ENCODE peak calls at places on chromosomes 6 and 20, in ten cellular contexts. A is naive thymus-derived CD4-positive, alpha-beta T cell; D is tibial nerve; Q is transverse colon; L is Panc1; R is endodermal cell; X is sigmoid colon; V is breast epithelium; Y is CD8-positive, alpha-beta T cell; M is psoas muscle. U is an unnamed sample.

GRCh38 chr6:52517502-52518278 is 59.2 kb downstream of the TRAM2 start:
- DNase-seq in A (no peak), D (peak), Q (peak), L (peak), R (peak), X (peak), V (peak), Y (no peak), M (peak), U (peak)

GRCh38 chr6:149545754-149546471 is at the start of gene PPIL4:
- DNase-seq in A (peak), D (peak), Q (peak), L (peak), R (peak), X (peak), V (peak), Y (peak), M (peak), U (peak)

GRCh38 chr6:107101661-107102413 is 13.5 kb downstream of the BEND3 start:
- DNase-seq in A (no peak), D (no peak), Q (no peak), L (no peak), R (peak), X (peak), V (no peak), Y (no peak), M (no peak), U (no peak)

GRCh38 chr6:107613980-107614379 is 124.1 kb downstream of the SOBP start:
- DNase-seq in A (no peak), D (no peak), Q (no peak), L (no peak), R (no peak), X (no peak), V (no peak), Y (no peak), M (no peak), U (no peak)

GRCh38 chr6:56959938-56960337 is 5.0 kb downstream of the BEND6 start:
- DNase-seq in A (no peak), D (no peak), Q (no peak), L (peak), R (no peak), X (no peak), V (no peak), Y (no peak), M (no peak), U (no peak)

GRCh38 chr6:122381494-122382083 is 17.9 kb upstream of the HSF2 start:
- DNase-seq in A (peak), D (peak), Q (peak), L (peak), R (peak), X (peak), V (no peak), Y (peak), M (peak), U (no peak)

GRCh38 chr6:14736231-14736953 is 509.5 kb upstream of the JARID2 start:
- DNase-seq in A (no peak), D (no peak), Q (no peak), L (no peak), R (no peak), X (no peak), V (no peak), Y (no peak), M (no peak), U (no peak)

GRCh38 chr20:31608256-31608980 is 3.3 kb downstream of the ID1 start:
- DNase-seq in A (no peak), D (peak), Q (peak), L (no peak), R (peak), X (peak), V (peak), Y (no peak), M (peak), U (peak)

GRCh38 chr6:37851997-37852524 is 32.5 kb downstream of the ZFAND3 start:
- DNase-seq in A (no peak), D (no peak), Q (no peak), L (no peak), R (no peak), X (no peak), V (no peak), Y (no peak), M (no peak), U (no peak)

GRCh38 chr6:74991573-74992332 is 214.1 kb downstream of the COL12A1 start:
- DNase-seq in A (no peak), D (no peak), Q (no peak), L (no peak), R (peak), X (no peak), V (no peak), Y (no peak), M (no peak), U (no peak)

GRCh38 chr20:61968932-61969331 is 96.7 kb downstream of the TAF4 start:
- DNase-seq in A (no peak), D (no peak), Q (no peak), L (no peak), R (no peak), X (peak), V (no peak), Y (no peak), M (no peak), U (no peak)

GRCh38 chr20:17533396-17533795 is 2.2 kb upstream of the BFSP1 start:
- DNase-seq in A (no peak), D (peak), Q (no peak), L (no peak), R (peak), X (no peak), V (no peak), Y (no peak), M (no peak), U (no peak)

GRCh38 chr6:41651962-41652657 is 13.8 kb downstream of the MDFI start:
- DNase-seq in A (no peak), D (no peak), Q (no peak), L (no peak), R (no peak), X (peak), V (no peak), Y (no peak), M (no peak), U (no peak)

GRCh38 chr6:51386347-51386836 is 567.7 kb downstream of the TFAP2B start:
- DNase-seq in A (no peak), D (no peak), Q (no peak), L (no peak), R (no peak), X (no peak), V (no peak), Y (no peak), M (no peak), U (no peak)

DNA sequence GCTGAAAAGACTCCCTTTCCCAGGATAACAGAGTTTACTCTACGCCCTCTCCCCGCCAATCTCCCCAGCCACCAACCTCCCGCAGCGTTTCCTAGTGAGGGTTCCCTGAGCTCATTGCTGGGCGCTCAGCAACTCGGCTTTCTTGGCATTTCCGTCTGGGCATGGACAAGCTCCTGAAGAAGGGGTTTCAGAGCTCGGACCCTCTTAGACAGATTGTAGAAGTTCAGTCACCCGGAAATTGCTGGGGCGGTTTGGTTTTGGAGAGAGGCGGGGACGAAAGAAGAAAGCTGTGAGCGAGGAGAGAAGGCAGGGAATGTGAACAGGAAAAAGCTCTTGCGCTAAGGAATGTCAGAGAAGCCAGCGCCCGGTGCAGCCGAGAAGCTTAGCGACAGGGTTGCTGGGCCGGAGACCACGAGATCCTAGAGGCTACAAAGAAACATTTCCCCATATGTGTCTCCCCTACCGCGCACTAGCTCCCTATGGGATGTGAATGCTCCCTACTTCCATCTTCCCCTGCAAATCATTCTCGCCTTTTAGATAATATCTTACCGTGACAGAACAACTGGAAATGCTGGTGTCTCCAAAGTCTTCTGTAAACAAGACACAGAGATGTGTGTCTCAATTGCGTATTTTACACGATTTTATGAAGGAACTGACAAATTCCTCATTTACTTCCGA is 15.8 kb downstream of the POM121L2 start:
- DNase-seq in A (no peak), D (no peak), Q (no peak), L (no peak), R (peak), X (no peak), V (no peak), Y (no peak), M (no peak), U (no peak)
- H3K4me3 ChIP-seq in A (no peak), D (no peak), Q (peak), L (peak), R (peak), X (no peak), V (no peak), Y (no peak), M (no peak), U (no peak)

GRCh38 chr6:2962636-2963035 is 8.7 kb downstream of the SERPINB6 start:
- DNase-seq in A (no peak), D (no peak), Q (no peak), L (no peak), R (no peak), X (no peak), V (no peak), Y (no peak), M (no peak), U (no peak)

GRCh38 chr6:2963756-2964155 is 7.6 kb downstream of the SERPINB6 start:
- DNase-seq in A (no peak), D (no peak), Q (no peak), L (no peak), R (no peak), X (no peak), V (no peak), Y (no peak), M (no peak), U (no peak)

GRCh38 chr6:2961491-2961890 is 9.9 kb downstream of the SERPINB6 start:
- DNase-seq in A (no peak), D (no peak), Q (no peak), L (no peak), R (no peak), X (no peak), V (no peak), Y (no peak), M (no peak), U (no peak)

GRCh38 chr6:2960935-2961334 is 10.4 kb downstream of the SERPINB6 start:
- DNase-seq in A (no peak), D (no peak), Q (no peak), L (no peak), R (no peak), X (no peak), V (no peak), Y (no peak), M (no peak), U (no peak)

DNA sequence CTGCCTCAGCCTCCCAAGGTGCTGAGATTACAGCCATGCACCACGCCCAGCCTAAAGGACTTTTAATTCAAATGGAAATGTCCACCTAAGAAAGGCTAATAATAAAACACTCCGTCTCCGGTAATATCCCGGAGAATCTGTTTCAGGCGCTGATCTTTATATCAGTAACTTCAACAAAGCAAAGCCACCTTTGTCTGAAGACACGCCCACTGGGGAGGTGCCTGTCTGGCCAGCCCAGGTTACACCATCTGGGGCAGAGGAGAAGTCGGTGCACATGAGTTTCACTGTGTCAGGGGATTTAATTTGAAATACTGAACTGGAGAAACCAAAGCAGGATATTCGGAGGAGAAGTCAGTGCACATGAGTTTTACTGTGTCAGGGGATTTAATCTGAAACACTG is 9.4 kb downstream of the SERPINB6 start:
- DNase-seq in A (no peak), D (no peak), Q (peak), L (no peak), R (peak), X (no peak), V (no peak), Y (no peak), M (no peak), U (no peak)
- H3K27ac ChIP-seq in A (no peak), D (peak), Q (peak), L (no peak), R (no peak), X (no peak), V (peak), Y (no peak), M (no peak), U (peak)

DNA sequence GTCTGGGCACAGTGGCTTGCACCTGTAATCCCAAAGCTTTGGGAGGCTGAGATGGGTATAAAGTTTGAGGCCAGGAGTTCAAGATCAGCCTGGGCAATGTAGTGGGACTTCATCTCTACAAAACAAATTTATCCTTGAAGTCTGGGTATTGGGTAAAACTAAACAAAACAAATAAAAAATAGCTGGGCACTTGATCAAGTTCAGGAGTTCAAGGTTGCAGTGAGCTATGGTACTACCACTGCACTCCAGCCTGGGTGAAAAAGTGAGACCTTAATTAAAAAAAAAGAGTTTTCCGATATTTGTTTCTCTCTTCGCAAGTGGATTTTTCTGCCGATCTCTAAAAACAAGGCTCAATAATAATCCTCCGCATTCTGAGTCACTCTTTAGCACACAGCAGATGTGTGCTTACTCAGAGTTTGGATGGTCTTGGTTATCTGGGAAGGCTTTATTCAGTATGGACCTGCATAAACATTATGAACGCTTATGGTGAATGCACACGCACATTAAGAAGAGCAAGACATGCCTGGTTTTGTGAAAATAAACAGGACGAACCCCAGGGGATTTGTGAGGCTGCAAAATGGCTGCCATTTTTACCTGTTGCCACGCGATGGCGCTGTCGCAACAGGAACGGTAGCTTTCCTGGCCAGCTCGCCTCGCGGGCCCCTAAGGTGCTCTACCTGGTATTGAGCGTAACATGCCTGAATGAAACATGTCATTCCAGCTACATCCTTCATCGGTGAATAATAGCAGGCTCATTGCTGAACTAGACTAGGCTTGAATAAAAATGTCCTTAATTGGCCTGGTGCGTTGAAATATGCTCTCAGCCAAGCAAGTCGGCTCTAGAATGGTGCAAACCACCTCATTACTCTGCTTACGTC is 6.0 kb downstream of the OPN5 start:
- DNase-seq in A (peak), D (peak), Q (peak), L (peak), R (peak), X (peak), V (peak), Y (peak), M (peak), U (no peak)
- H3K4me3 ChIP-seq in A (no peak), D (peak), Q (no peak), L (no peak), R (no peak), X (no peak), V (peak), Y (no peak), M (peak), U (peak)

GRCh38 chr6:136594671-136595070 is 44.4 kb upstream of the MAP7 start:
- DNase-seq in A (no peak), D (no peak), Q (no peak), L (no peak), R (no peak), X (no peak), V (no peak), Y (no peak), M (no peak), U (no peak)
- H3K27ac ChIP-seq in A (no peak), D (no peak), Q (peak), L (no peak), R (no peak), X (no peak), V (no peak), Y (no peak), M (no peak), U (peak)

GRCh38 chr6:137870286-137870685 is 3.2 kb downstream of the TNFAIP3 start:
- DNase-seq in A (no peak), D (no peak), Q (no peak), L (no peak), R (no peak), X (no peak), V (no peak), Y (no peak), M (no peak), U (no peak)

GRCh38 chr6:137869781-137870180 is 2.7 kb downstream of the TNFAIP3 start:
- DNase-seq in A (peak), D (no peak), Q (no peak), L (no peak), R (no peak), X (no peak), V (no peak), Y (no peak), M (no peak), U (no peak)

GRCh38 chr6:137867685-137868509 is 838 bp downstream of the TNFAIP3 start:
- DNase-seq in A (peak), D (no peak), Q (peak), L (no peak), R (peak), X (peak), V (no peak), Y (no peak), M (peak), U (no peak)

GRCh38 chr6:137870744-137871247 is 3.7 kb downstream of the TNFAIP3 start:
- DNase-seq in A (peak), D (no peak), Q (no peak), L (no peak), R (no peak), X (no peak), V (no peak), Y (no peak), M (no peak), U (no peak)

DNA sequence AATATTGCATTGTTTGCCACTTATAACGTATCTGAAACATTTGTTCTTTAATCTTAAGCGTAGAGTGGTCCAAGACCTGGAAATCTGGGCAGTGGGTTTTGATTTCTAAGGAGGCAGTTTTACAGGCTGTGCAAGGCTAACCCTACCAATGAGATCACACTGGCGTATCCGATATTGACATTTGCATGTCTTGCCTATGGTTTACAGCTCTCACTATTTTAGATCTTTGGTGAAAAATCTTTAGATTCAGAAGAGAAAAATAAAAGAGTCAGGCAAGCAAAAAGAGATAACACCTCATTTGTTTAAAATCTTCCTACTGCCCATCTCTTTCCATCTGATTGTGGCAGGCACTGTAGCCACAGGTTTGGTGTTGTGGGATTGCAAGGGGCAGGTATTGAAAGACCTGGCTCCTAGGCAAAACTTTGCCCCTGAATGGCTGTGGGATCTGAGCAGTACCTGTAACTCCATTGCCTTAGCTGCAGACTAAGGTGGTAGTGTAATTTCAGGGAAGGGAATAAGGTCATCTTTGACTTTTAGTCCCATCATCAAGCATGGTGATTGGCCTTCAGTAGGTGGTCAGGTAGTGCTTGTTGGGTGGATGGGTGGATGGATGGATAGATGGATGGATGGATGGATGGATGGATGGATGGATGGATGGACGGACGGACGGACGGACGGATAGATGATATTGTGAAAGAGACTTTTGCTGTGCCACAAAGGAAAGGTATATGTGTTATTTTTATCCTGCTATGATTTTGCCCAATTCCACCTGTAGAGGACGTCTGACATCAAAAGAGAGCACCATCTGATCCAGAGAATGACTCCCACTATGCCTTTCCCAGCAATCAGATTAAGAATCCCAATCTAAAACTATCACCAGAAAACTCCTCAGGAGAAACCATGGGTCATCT is 1.9 kb downstream of the TNFAIP3 start:
- DNase-seq in A (peak), D (no peak), Q (no peak), L (no peak), R (no peak), X (no peak), V (no peak), Y (no peak), M (no peak), U (no peak)
- H3K4me3 ChIP-seq in A (peak), D (peak), Q (peak), L (peak), R (peak), X (peak), V (peak), Y (peak), M (peak), U (peak)

GRCh38 chr20:34426026-34426425 is 63.0 kb downstream of the ITCH start:
- DNase-seq in A (no peak), D (no peak), Q (no peak), L (no peak), R (no peak), X (no peak), V (no peak), Y (no peak), M (no peak), U (no peak)
- H3K27ac ChIP-seq in A (no peak), D (no peak), Q (no peak), L (no peak), R (no peak), X (no peak), V (no peak), Y (no peak), M (no peak), U (no peak)

DNA sequence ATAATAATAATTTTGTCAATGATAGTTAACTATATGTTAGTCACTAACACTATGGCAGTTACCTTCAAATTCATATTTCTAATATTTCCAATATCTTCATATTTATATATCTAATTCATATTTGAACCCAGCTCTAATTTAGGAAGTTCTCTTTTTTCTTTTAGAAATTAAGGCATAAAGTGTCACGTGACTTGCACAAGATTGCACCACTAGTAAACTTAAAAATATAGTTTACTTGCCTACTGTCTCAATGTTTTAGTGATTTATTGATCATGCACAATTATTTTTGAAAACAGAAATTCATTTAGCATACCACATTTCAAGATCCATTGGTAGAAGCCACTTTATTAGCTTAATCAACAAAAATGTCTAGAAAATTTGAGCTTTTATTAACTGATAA is 508.7 kb upstream of the ZNF337 start:
- DNase-seq in A (no peak), D (no peak), Q (no peak), L (no peak), R (no peak), X (no peak), V (no peak), Y (no peak), M (no peak), U (no peak)
- H3K4me3 ChIP-seq in A (no peak), D (no peak), Q (no peak), L (no peak), R (no peak), X (no peak), V (no peak), Y (no peak), M (no peak), U (no peak)

DNA sequence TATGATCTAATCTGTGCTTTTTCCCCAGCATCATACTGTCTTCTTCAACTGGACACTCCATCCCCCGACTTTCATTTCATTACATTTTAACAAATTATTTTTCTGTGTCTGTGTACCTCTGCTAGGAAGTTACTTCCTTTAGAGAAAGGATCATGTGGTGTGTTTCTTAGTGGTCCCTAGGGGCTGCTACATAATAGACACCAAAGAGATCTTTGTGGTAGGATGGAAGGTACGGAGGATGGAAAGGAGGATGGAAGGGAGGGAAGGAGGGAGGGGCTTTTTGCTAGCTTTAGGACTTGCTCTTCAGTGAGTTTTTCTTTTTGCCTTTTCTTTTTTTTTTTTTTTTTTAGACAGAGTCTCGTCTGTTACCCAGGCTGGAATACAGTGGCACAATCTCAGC is 95.7 kb downstream of the TNFAIP3 start:
- DNase-seq in A (no peak), D (no peak), Q (no peak), L (no peak), R (no peak), X (no peak), V (no peak), Y (no peak), M (no peak), U (no peak)
- H3K27ac ChIP-seq in A (no peak), D (no peak), Q (no peak), L (no peak), R (no peak), X (no peak), V (no peak), Y (no peak), M (no peak), U (no peak)

U was measured in coronary artery.